ENCODE peak calls at places on chromosomes 11 and 22, in four cellular contexts. L, B, I and T are unnamed samples.

GRCh38 chr11:129652828-129653227 is 162.8 kb upstream of the TMEM45B start:
- DNase-seq in B (peak), I (peak), L (no peak), T (peak)

GRCh38 chr11:23192256-23192655 is 332.0 kb upstream of the CCDC179 start:
- DNase-seq in I (peak), B (peak), L (no peak), T (peak)

GRCh38 chr11:285894-286220 is 3.1 kb upstream of the PGGHG start:
- DNase-seq in B (no peak), L (peak), I (no peak), T (no peak)

GRCh38 chr11:116641561-116642045 is 131.2 kb downstream of the BUD13 start:
- DNase-seq in B (no peak), I (peak), L (peak), T (peak)

GRCh38 chr11:38345286-38345685 is 1747.2 kb upstream of the RAG2 start:
- DNase-seq in B (no peak), L (no peak), I (peak), T (peak)

GRCh38 chr11:115421338-115422012 is 82.7 kb downstream of the CADM1 start:
- DNase-seq in L (no peak), B (no peak), I (no peak), T (no peak)

GRCh38 chr22:33898121-33898520 is 22.2 kb downstream of the LARGE1 start:
- DNase-seq in L (no peak), I (no peak), B (no peak), T (no peak)

GRCh38 chr11:130771708-130772107 is 144.6 kb downstream of the SNX19 start:
- DNase-seq in I (no peak), L (no peak), B (peak), T (no peak)

GRCh38 chr11:113896156-113896879 is 8.3 kb upstream of the HTR3B start:
- DNase-seq in I (peak), B (peak), L (peak), T (peak)

GRCh38 chr11:2799881-2800654 is 85.5 kb downstream of the CDKN1C start:
- DNase-seq in I (no peak), L (peak), B (no peak), T (no peak)

GRCh38 chr11:68994161-68994890 is 13.5 kb upstream of the MRGPRD start:
- DNase-seq in L (no peak), I (no peak), B (no peak), T (no peak)

GRCh38 chr11:119237515-119237914 is 31.4 kb downstream of the CBL start:
- DNase-seq in L (no peak), B (no peak), I (no peak), T (no peak)

GRCh38 chr11:74325649-74326645 is 14.5 kb upstream of the P4HA3 start:
- DNase-seq in B (peak), L (peak), I (no peak), T (no peak)

GRCh38 chr11:110525883-110526282 is 96.1 kb downstream of the FDX1 start:
- DNase-seq in I (peak), B (peak), L (no peak), T (peak)

GRCh38 chr11:66339686-66340483 is 3.7 kb upstream of the RIN1 start:
- DNase-seq in I (no peak), B (no peak), L (no peak), T (no peak)

GRCh38 chr11:134261626-134262488 is 8.5 kb downstream of the ACAD8 start:
- DNase-seq in I (peak), L (no peak), B (peak), T (peak)

GRCh38 chr11:134741453-134742227 is 329.6 kb upstream of the B3GAT1 start:
- DNase-seq in I (no peak), B (no peak), L (no peak), T (no peak)

GRCh38 chr11:44767421-44767820 is 40.7 kb downstream of the TSPAN18 start:
- DNase-seq in B (no peak), L (no peak), I (no peak), T (no peak)

GRCh38 chr11:56910785-56911184 is 77.9 kb upstream of the OR5AK2 start:
- DNase-seq in L (no peak), I (peak), B (peak), T (peak)

GRCh38 chr22:39598017-39598965 is 27.7 kb downstream of the CACNA1I start:
- DNase-seq in B (no peak), L (peak), I (peak), T (peak)

GRCh38 chr11:82174610-82175009 is 559.1 kb downstream of the FAM181B start:
- DNase-seq in B (no peak), I (peak), L (no peak), T (no peak)

GRCh38 chr11:75873417-75874148 is 58.6 kb downstream of the UVRAG start:
- DNase-seq in B (no peak), I (no peak), L (no peak), T (no peak)

GRCh38 chr22:36775589-36775965 is 342 bp downstream of the IFT27 start:
- DNase-seq in B (peak), I (peak), L (no peak), T (no peak)

GRCh38 chr11:8865304-8865703 is 45.7 kb upstream of the AKIP1 start:
- DNase-seq in B (no peak), I (no peak), L (no peak), T (no peak)

GRCh38 chr11:130874396-130874795 is 41.9 kb downstream of the SNX19 start:
- DNase-seq in I (no peak), B (no peak), L (no peak), T (peak)

GRCh38 chr11:62575837-62576236 is 2.1 kb upstream of the EEF1G start:
- DNase-seq in I (no peak), B (no peak), L (no peak), T (no peak)

GRCh38 chr22:37303821-37304274 is 21.5 kb downstream of the CYTH4 start:
- DNase-seq in I (peak), B (peak), L (no peak), T (peak)

GRCh38 chr22:35344956-35345690 is 35.8 kb upstream of the HMOX1 start:
- DNase-seq in L (no peak), I (no peak), B (no peak), T (no peak)

GRCh38 chr11:15850992-15851615 is 505.2 kb downstream of the SOX6 start:
- DNase-seq in B (no peak), I (no peak), L (no peak), T (no peak)

GRCh38 chr11:15848769-15849168 is 507.6 kb downstream of the SOX6 start:
- DNase-seq in B (no peak), I (no peak), L (no peak), T (no peak)

GRCh38 chr11:15854245-15854644 is 502.1 kb downstream of the SOX6 start:
- DNase-seq in I (no peak), L (no peak), B (no peak), T (no peak)

GRCh38 chr11:15849265-15849664 is 507.1 kb downstream of the SOX6 start:
- DNase-seq in L (no peak), I (no peak), B (no peak), T (no peak)

DNA sequence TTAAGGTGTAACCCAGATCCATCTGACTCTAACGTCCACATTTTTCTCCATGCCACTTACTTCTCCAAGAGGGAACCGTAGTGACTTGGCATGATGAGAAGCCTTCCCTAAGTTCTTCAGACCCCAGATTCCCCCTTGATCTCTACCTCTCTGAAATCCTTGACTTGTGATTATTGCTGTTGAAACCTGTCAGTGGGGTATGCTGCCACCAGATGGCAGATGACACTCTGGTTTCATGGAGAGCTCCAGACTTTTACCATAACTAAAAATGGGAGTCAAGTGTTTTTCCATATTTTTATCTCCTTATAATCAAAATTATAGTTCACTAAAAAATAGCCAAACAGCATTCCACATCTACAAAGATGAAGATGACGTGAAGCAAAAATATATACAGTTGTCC is 504.2 kb downstream of the SOX6 start:
- DNase-seq in L (no peak), B (peak), I (peak), T (peak)
- TF ChIP-seq CTCF in L (no peak), B (peak), I (peak), T (peak)

GRCh38 chr11:11268706-11269105 is 84.3 kb downstream of the CSNK2A3 start:
- DNase-seq in B (no peak), L (no peak), I (no peak), T (no peak)

GRCh38 chr11:11267312-11267711 is 85.7 kb downstream of the CSNK2A3 start:
- DNase-seq in I (no peak), B (no peak), L (no peak), T (peak)

GRCh38 chr11:11268119-11268518 is 84.9 kb downstream of the CSNK2A3 start:
- DNase-seq in L (no peak), B (no peak), I (no peak), T (no peak)

GRCh38 chr11:11265320-11265719 is 87.7 kb downstream of the CSNK2A3 start:
- DNase-seq in L (no peak), I (no peak), B (no peak), T (no peak)

GRCh38 chr11:11265994-11266606 is 87.0 kb downstream of the CSNK2A3 start:
- DNase-seq in I (peak), L (peak), B (peak), T (peak)
- TF ChIP-seq CTCF in I (peak), L (peak), B (peak), T (peak)

DNA sequence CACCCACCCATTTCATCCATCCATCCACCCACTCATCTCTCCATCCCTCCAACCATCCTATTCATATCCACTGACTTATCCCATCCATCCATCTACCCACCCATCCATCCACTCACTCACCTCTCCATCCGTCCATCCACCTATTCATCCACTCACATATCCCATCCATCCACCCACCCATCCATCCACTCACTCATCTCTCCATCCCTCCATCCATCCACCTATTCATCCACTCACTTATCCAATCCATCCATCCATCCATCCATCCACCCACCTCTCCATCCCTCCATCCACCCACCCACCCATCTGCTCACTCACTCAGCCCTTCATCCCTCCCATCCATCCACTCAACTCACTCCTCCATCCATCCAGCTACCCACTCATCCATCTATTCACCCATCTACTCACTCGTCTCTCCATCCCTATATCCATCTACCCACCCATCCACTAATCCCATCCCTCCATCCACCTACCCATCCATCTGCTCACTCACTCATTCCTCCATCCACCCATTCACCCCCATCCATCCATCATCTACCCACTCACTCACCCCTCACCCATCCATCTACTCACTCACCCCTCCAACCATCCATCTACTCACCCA is 36.2 kb downstream of the TRMU start:
- DNase-seq in I (no peak), L (no peak), B (no peak), T (no peak)
- TF ChIP-seq CTCF in I (no peak), L (no peak), B (no peak), T (no peak)

GRCh38 chr22:27487600-27488450 is 313.7 kb downstream of the MN1 start:
- DNase-seq in I (peak), L (no peak), B (peak), T (no peak)
- TF ChIP-seq CTCF in I (no peak), L (no peak), B (no peak), T (no peak)

GRCh38 chr22:31151872-31152271 is 8.1 kb upstream of the RNF185 start:
- DNase-seq in L (no peak), B (no peak), I (no peak), T (no peak)

GRCh38 chr22:31153357-31153756 is 6.6 kb upstream of the RNF185 start:
- DNase-seq in L (no peak), I (no peak), B (no peak), T (no peak)

GRCh38 chr22:31148516-31148915 is 8.2 kb upstream of the PLA2G3 start:
- DNase-seq in L (no peak), B (peak), I (peak), T (no peak)

GRCh38 chr22:31148953-31149627 is 8.8 kb upstream of the PLA2G3 start:
- DNase-seq in L (no peak), I (peak), B (peak), T (peak)

GRCh38 chr22:31150615-31151014 is 9.4 kb upstream of the RNF185 start:
- DNase-seq in I (no peak), L (no peak), B (no peak), T (no peak)
- TF ChIP-seq CTCF in I (peak), L (peak), B (peak), T (peak)

GRCh38 chr22:22164541-22165272 is 79.9 kb upstream of the VPREB1 start:
- DNase-seq in L (no peak), B (no peak), I (no peak), T (no peak)
- TF ChIP-seq CTCF in L (no peak), B (no peak), I (no peak), T (peak)

GRCh38 chr11:92141725-92142124 is 82.9 kb upstream of the FAT3 start:
- DNase-seq in B (no peak), L (no peak), I (no peak), T (no peak)
- TF ChIP-seq CTCF in B (no peak), L (no peak), I (no peak), T (no peak)